ENCODE peak calls at places on chromosome 21, in seven cellular contexts. U is esophagus muscularis mucosa, N is GM23338, E is psoas muscle, M is fibroblast of villous mesenchyme, B is heart left ventricle, K is neural progenitor cell. Z is an unnamed sample.

GRCh38 chr21:44024895-44025353 is 12.8 kb downstream of the TRAPPC10 start:
- DNase-seq in B (peak; percentile 70), U (no peak), M (peak; percentile 83), K (peak; percentile 31), N (peak; percentile 43), E (peak; percentile 63), Z (peak; percentile 84)

GRCh38 chr21:45992311-45993209 is 11.0 kb downstream of the COL6A1 start:
- DNase-seq in B (peak; percentile 35), N (no peak), E (peak; percentile 35), U (no peak), M (no peak), K (no peak), Z (no peak)

GRCh38 chr21:45397381-45397780 is 7.6 kb upstream of the COL18A1 start:
- DNase-seq in M (no peak), U (no peak), E (no peak), B (no peak), N (no peak), K (no peak), Z (no peak)

GRCh38 chr21:21436012-21436545 is 437.9 kb downstream of the NCAM2 start:
- DNase-seq in B (no peak), U (no peak), K (no peak), M (peak; percentile 10), N (no peak), E (no peak), Z (peak; percentile 41)

GRCh38 chr21:46083271-46084040 is 14.5 kb upstream of the COL6A2 start:
- DNase-seq in N (no peak), U (peak; percentile 88), E (peak; percentile 16), M (peak; percentile 64), B (peak; percentile 27), K (no peak), Z (no peak)

GRCh38 chr21:45630876-45631275 is 12.6 kb upstream of the PCBP3 start:
- DNase-seq in N (no peak), E (no peak), U (peak; percentile 34), K (no peak), M (no peak), B (no peak), Z (no peak)

GRCh38 chr21:45970674-45971486 is 10.7 kb upstream of the COL6A1 start:
- DNase-seq in N (peak; percentile 79), K (peak; percentile 82), E (peak; percentile 69), M (peak; percentile 60), U (no peak), B (peak; percentile 81), Z (peak; percentile 68)

GRCh38 chr21:28410264-28410663 is 582.4 kb downstream of the LTN1 start:
- DNase-seq in M (no peak), B (no peak), N (no peak), K (no peak), E (no peak), U (no peak), Z (peak; percentile 71)

GRCh38 chr21:44428281-44428942 is 26.9 kb upstream of the LRRC3 start:
- DNase-seq in U (no peak), K (no peak), E (no peak), B (no peak), N (peak; percentile 82), M (no peak), Z (peak; percentile 12)

GRCh38 chr21:44489962-44490361 is 34.7 kb downstream of the LRRC3 start:
- DNase-seq in M (no peak), B (no peak), E (no peak), U (no peak), K (peak; percentile 45), N (peak; percentile 71), Z (no peak)

GRCh38 chr21:45152265-45152746 is 77.9 kb downstream of the ADARB1 start:
- DNase-seq in N (peak; percentile 60), M (no peak), B (peak; percentile 48), E (peak; percentile 46), U (no peak), K (peak; percentile 77), Z (no peak)

GRCh38 chr21:26098758-26099157 is 71.8 kb downstream of the APP start:
- DNase-seq in U (no peak), K (no peak), M (no peak), B (no peak), N (peak; percentile 57), E (no peak), Z (no peak)

GRCh38 chr21:15731243-15731613 is 1.4 kb downstream of the USP25 start:
- DNase-seq in K (no peak), N (no peak), U (no peak), B (no peak), E (no peak), M (peak; percentile 13), Z (no peak)

GRCh38 chr21:45178971-45179370 is 104.6 kb downstream of the ADARB1 start:
- DNase-seq in U (peak; percentile 57), E (no peak), B (no peak), M (no peak), K (no peak), N (no peak), Z (no peak)

GRCh38 chr21:39153373-39153772 is 29.9 kb downstream of the PSMG1 start:
- DNase-seq in U (peak; percentile 90), B (no peak), E (no peak), M (peak; percentile 24), K (peak; percentile 43), N (peak; percentile 51), Z (peak; percentile 13)
- TF ChIP-seq CTCF in U (no peak), B (peak; percentile 10), E (peak; percentile 42), M (peak; percentile 70), K (peak; percentile 59), N (peak; percentile 55), Z (peak; percentile 69)

GRCh38 chr21:39451332-39452206 is at the start of gene SH3BGR:
- DNase-seq in M (no peak), K (peak; percentile 74), N (peak; percentile 93), B (peak; percentile 88), E (peak; percentile 70), U (no peak), Z (peak; percentile 25)
- H3K4me3 ChIP-seq in M (no peak within 1 kb of the TSS), K (peak within 1 kb of the TSS; percentile 27), N (peak within 1 kb of the TSS; percentile 37), B (peak within 1 kb of the TSS; percentile 60), E (peak within 1 kb of the TSS; percentile 75), U (peak within 1 kb of the TSS; percentile 45), Z (peak within 1 kb of the TSS; percentile 13)

DNA sequence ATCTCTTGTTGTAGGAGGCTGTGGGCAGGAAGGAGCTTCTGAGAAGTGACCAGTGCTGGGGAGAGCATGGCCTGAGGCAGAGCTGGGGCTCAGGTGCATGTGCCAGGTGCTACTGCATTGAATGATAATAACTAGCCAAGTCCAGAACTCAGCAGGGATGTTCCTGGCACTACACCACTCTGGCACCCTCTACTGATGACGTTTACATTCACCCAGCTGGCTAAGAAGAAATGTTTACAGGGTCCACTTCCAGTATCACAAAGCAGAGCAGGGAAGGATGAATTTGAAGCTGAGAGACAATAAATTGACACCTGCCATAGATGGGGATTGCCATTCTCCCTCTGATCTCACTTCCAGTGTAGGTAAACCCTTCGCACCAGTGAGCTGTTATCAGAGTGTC is 411.8 kb downstream of the SETD4 start:
- DNase-seq in B (no peak), K (no peak), N (no peak), U (peak; percentile 53), M (no peak), E (no peak), Z (no peak)
- TF ChIP-seq CTCF in B (no peak), K (no peak), N (peak; percentile 29), U (no peak), M (no peak), E (no peak), Z (no peak)

GRCh38 chr21:33377221-33377620 is 26.0 kb upstream of the IFNGR2 start:
- DNase-seq in B (no peak), K (no peak), M (no peak), N (no peak), U (no peak), E (no peak), Z (no peak)

GRCh38 chr21:33378081-33378480 is 25.1 kb upstream of the IFNGR2 start:
- DNase-seq in B (no peak), U (no peak), N (no peak), M (no peak), K (no peak), E (no peak), Z (no peak)

GRCh38 chr21:33374874-33375644 is 28.2 kb upstream of the IFNGR2 start:
- DNase-seq in E (no peak), U (no peak), K (no peak), N (no peak), M (no peak), B (no peak), Z (no peak)

GRCh38 chr21:33384851-33385331 is 18.3 kb upstream of the IFNGR2 start:
- DNase-seq in U (no peak), K (no peak), M (peak; percentile 22), B (no peak), E (no peak), N (no peak), Z (no peak)

DNA sequence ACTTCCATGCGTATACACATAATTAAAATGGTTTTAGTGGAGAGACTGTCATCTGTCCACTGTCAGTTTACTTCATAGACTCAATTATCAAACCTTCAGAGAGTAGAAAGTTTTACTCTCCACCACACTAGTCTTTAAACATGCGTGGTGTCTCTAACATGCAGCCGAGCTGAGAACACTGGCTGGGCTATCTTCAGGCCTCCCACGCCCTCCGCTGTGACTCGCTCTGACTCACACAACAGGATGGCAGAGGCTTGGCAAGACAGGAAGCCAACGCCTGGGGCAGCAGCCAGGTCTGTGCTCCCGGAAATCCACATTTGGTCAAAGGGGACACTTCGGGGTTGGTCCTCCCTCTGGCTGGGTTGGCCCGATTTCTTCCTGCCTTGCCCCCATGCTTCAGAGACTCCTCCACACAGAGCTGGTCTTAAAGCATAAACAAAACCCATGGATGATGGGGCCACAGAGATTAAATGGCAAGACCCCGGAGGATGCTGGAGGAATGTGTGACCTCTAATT is 22.7 kb upstream of the IFNGR2 start:
- DNase-seq in U (peak; percentile 96), K (no peak), B (peak; percentile 94), M (peak; percentile 95), N (peak; percentile 17), E (peak; percentile 91), Z (peak; percentile 97)
- H3K4me3 ChIP-seq in U (no peak overlapping the region), K (no peak overlapping the region), B (no peak overlapping the region), M (no peak overlapping the region), N (no peak overlapping the region), E (no peak overlapping the region), Z (no peak overlapping the region)

GRCh38 chr21:20083925-20084324 is 914.3 kb upstream of the NCAM2 start:
- DNase-seq in N (no peak), B (no peak), U (no peak), M (no peak), E (no peak), K (no peak), Z (no peak)

GRCh38 chr21:20086508-20086907 is 911.7 kb upstream of the NCAM2 start:
- DNase-seq in B (no peak), K (no peak), U (no peak), N (no peak), E (no peak), M (no peak), Z (no peak)

GRCh38 chr21:20083336-20083735 is 914.9 kb upstream of the NCAM2 start:
- DNase-seq in U (no peak), E (no peak), M (no peak), N (no peak), K (no peak), B (no peak), Z (no peak)
- TF ChIP-seq CTCF in U (no peak), E (no peak), M (no peak), N (no peak), K (no peak), B (no peak), Z (no peak)

GRCh38 chr21:42986125-42986783 is 11.9 kb downstream of the PKNOX1 start:
- DNase-seq in U (no peak), M (no peak), B (no peak), E (no peak), N (no peak), K (no peak), Z (no peak)
- H3K4me3 ChIP-seq in U (no peak overlapping the region), M (no peak overlapping the region), B (no peak overlapping the region), E (no peak overlapping the region), N (no peak overlapping the region), K (no peak overlapping the region), Z (no peak overlapping the region)

Z was measured in cardiac fibroblast.